ENCODE peak calls at places on chromosomes 5 and 9, in six cellular contexts. C, I, S, L, D and V are unnamed samples.

GRCh38 chr5:73902327-73903051 is 276.5 kb downstream of the ARHGEF28 start:
- DNase-seq in C (peak; percentile 55), L (peak; percentile 21), S (peak; percentile 41), D (no peak), I (peak; percentile 55), V (peak; percentile 67)

GRCh38 chr9:135550344-135550918 is 4.5 kb downstream of the OBP2A start:
- DNase-seq in L (no peak), C (no peak), S (no peak), I (no peak), D (no peak), V (no peak)

GRCh38 chr5:167763772-167764171 is 527.7 kb upstream of the WWC1 start:
- DNase-seq in C (no peak), I (no peak), S (no peak), D (no peak), L (no peak), V (no peak)

GRCh38 chr9:71636143-71636839 is 132.0 kb downstream of the CEMIP2 start:
- DNase-seq in C (no peak), I (no peak), L (no peak), S (peak; percentile 38), D (no peak), V (no peak)

GRCh38 chr5:151509231-151509630 is 61.8 kb downstream of the SLC36A1 start:
- DNase-seq in I (no peak), D (no peak), L (no peak), S (no peak), C (no peak), V (no peak)

GRCh38 chr5:176695073-176695472 is 47.8 kb downstream of the TSPAN17 start:
- DNase-seq in L (no peak), I (no peak), D (no peak), S (no peak), C (no peak), V (no peak)

GRCh38 chr5:139646912-139647391 is 1.2 kb upstream of the CXXC5 start:
- DNase-seq in D (peak; percentile 43), I (peak; percentile 73), C (no peak), S (no peak), L (no peak), V (peak; percentile 76)

GRCh38 chr5:21680196-21680595 is 1172.9 kb downstream of the CDH12 start:
- DNase-seq in I (no peak), D (no peak), S (no peak), C (no peak), L (no peak), V (no peak)

GRCh38 chr9:95182854-95183563 is 134.5 kb downstream of the FANCC start:
- DNase-seq in L (peak; percentile 15), C (no peak), D (peak; percentile 65), I (no peak), S (peak; percentile 22), V (peak; percentile 81)

GRCh38 chr9:22238809-22239684 is 207.6 kb upstream of the DMRTA1 start:
- DNase-seq in D (no peak), L (no peak), S (peak; percentile 40), C (no peak), I (no peak), V (peak; percentile 48)

GRCh38 chr5:1262381-1262780 is 32.5 kb downstream of the TERT start:
- DNase-seq in C (no peak), D (no peak), I (no peak), L (no peak), S (no peak), V (peak; percentile 40)

GRCh38 chr9:100058699-100059579 is 39.9 kb downstream of the ERP44 start:
- DNase-seq in D (no peak), S (no peak), L (no peak), I (no peak), C (peak; percentile 78), V (no peak)

GRCh38 chr5:107486489-107486888 is 184.2 kb downstream of the EFNA5 start:
- DNase-seq in I (no peak), L (no peak), D (no peak), S (no peak), C (peak; percentile 48), V (no peak)

GRCh38 chr5:98768160-98769005 is 5.1 kb upstream of the RGMB start:
- DNase-seq in S (peak; percentile 46), I (peak; percentile 29), L (peak; percentile 70), D (peak; percentile 74), C (no peak), V (peak; percentile 93)

GRCh38 chr5:122639852-122640251 is 135.0 kb upstream of the SNX2 start:
- DNase-seq in D (no peak), C (no peak), L (no peak), I (no peak), S (no peak), V (no peak)

GRCh38 chr5:146721073-146721830 is 157.3 kb downstream of the PPP2R2B start:
- DNase-seq in S (no peak), D (no peak), I (no peak), C (no peak), L (no peak), V (no peak)

GRCh38 chr9:70924905-70925547 is 196.4 kb downstream of the TRPM3 start:
- DNase-seq in C (no peak), D (peak; percentile 22), I (peak; percentile 37), L (no peak), S (peak; percentile 56), V (peak; percentile 83)

GRCh38 chr5:66889524-66889923 is 293.3 kb downstream of the MAST4 start:
- DNase-seq in I (no peak), S (no peak), L (no peak), D (no peak), C (no peak), V (no peak)

GRCh38 chr9:114652776-114653555 is 4.6 kb downstream of the TEX53 start:
- DNase-seq in L (no peak), D (no peak), I (no peak), C (no peak), S (no peak), V (no peak)

GRCh38 chr5:1514027-1514818 is 9.5 kb downstream of the LPCAT1 start:
- DNase-seq in D (peak; percentile 39), S (no peak), I (no peak), C (no peak), L (no peak), V (peak; percentile 49)

GRCh38 chr5:15834596-15835245 is 334.7 kb downstream of the FBXL7 start:
- DNase-seq in D (no peak), I (no peak), S (no peak), L (no peak), C (no peak), V (peak; percentile 19)

GRCh38 chr5:68344447-68345111 is 129.0 kb downstream of the PIK3R1 start:
- DNase-seq in D (no peak), S (no peak), L (no peak), C (no peak), I (peak; percentile 90), V (no peak)

GRCh38 chr9:119941081-119941480 is 571.8 kb upstream of the BRINP1 start:
- DNase-seq in D (no peak), I (no peak), S (no peak), C (no peak), L (no peak), V (no peak)

GRCh38 chr5:83270311-83270710 is 193.0 kb downstream of the XRCC4 start:
- DNase-seq in D (no peak), C (no peak), S (no peak), I (no peak), L (no peak), V (no peak)

GRCh38 chr9:4422495-4422894 is 67.8 kb upstream of the SLC1A1 start:
- DNase-seq in C (no peak), I (no peak), D (no peak), S (no peak), L (no peak), V (no peak)
- TF ChIP-seq CREB1 in C (no peak), I (no peak), D (no peak), S (no peak), L (no peak), V (no peak)

GRCh38 chr9:38337706-38338264 is 54.7 kb upstream of the ALDH1B1 start:
- DNase-seq in D (no peak), I (no peak), C (no peak), L (no peak), S (no peak), V (no peak)

GRCh38 chr9:38335686-38336085 is 56.8 kb upstream of the ALDH1B1 start:
- DNase-seq in L (no peak), S (no peak), I (no peak), D (no peak), C (no peak), V (no peak)

GRCh38 chr9:38336341-38336740 is 56.2 kb upstream of the ALDH1B1 start:
- DNase-seq in S (no peak), C (no peak), D (no peak), I (no peak), L (no peak), V (no peak)

GRCh38 chr9:38338359-38339014 is 54.0 kb upstream of the ALDH1B1 start:
- DNase-seq in S (no peak), D (no peak), C (no peak), I (no peak), L (no peak), V (no peak)

DNA sequence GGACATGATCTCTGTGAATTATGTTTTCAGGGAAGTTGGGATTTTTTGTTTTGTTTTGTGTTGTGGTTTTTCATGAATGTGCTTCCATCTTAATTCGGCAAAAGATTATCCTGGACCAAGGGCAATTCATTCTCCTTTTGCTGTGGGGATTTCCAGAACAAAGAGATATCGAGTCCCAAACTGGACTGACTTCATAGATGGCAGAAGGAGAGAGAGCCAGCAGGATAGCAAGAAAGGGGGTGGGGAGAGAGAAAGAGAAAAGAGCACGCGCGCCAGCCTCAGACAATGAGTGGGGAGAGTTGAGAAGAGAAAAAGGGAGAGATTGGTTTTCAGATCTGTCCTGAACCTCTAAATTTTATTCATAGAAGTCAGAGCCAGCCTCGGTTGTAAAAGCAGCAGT is 55.4 kb upstream of the ALDH1B1 start:
- DNase-seq in L (no peak), S (no peak), D (no peak), C (no peak), I (no peak), V (no peak)
- TF ChIP-seq CREB1 in L (no peak), S (no peak), D (no peak), C (no peak), I (no peak), V (no peak)

DNA sequence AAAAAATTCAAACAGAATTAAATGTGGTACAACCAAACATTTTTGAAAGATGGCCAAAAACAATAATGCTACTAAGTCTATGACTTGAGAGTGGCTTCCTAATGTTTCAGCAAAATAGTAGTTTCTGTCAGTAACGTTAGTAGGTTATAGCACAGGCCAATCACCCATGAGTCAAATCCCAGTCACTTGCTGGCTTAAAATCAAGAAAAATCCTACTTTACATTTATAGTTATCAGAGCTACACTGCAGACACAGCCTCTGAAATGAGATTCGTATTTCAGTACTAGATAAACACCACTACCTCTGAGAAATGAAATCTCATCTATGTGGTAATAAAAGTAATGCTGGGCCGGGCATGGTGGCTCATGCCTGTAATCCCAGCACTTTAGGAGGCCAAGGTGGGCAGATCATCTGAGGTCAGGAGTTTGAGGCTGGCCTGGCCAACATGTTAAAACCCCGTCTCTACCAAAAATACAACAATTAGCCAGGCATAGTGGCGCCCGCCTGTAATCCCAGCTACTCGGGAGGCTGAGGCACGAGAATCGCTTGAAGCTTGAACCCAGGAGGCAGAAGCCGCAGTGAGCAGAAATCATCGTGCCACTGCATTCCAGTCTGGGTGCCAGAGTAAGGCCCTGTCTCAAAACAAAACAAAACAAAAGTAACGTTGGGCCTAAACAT is 6.1 kb downstream of the ZDHHC21 start:
- DNase-seq in I (no peak), D (no peak), S (no peak), C (no peak), L (no peak), V (no peak)
- TF ChIP-seq CREB1 in I (no peak), D (no peak), S (no peak), C (no peak), L (no peak), V (no peak)

GRCh38 chr9:23938908-23939307 is 112.9 kb upstream of the ELAVL2 start:
- DNase-seq in C (no peak), I (no peak), L (no peak), D (no peak), S (no peak), V (no peak)

GRCh38 chr9:23945897-23946296 is 119.9 kb upstream of the ELAVL2 start:
- DNase-seq in I (no peak), L (no peak), C (no peak), S (no peak), D (no peak), V (peak; percentile 8)

GRCh38 chr9:23941051-23941450 is 115.0 kb upstream of the ELAVL2 start:
- DNase-seq in S (no peak), D (no peak), L (no peak), I (no peak), C (no peak), V (no peak)
- TF ChIP-seq CREB1 in S (no peak), D (no peak), L (no peak), I (no peak), C (no peak), V (no peak)